ENCODE peak calls at places on chromosomes 16 and 17, in seven cellular contexts. W is NAMALWA, Y is heart right ventricle, K is endothelial cell, N is neural crest cell, O is posterior vena cava, D is psoas muscle. R is an unnamed sample.
A peak's percentile ranks its signal among the peaks of the same experiment; 100 is the strongest.

GRCh38 chr17:49969134-49969759 is at the start of gene DLX4:
- DNase-seq in W (no peak), Y (no peak), K (no peak), N (no peak), O (peak; percentile 89), D (no peak), R (no peak)

GRCh38 chr16:69554495-69554894 is 11.3 kb upstream of the NFAT5 start:
- DNase-seq in W (peak; percentile 45), Y (no peak), K (no peak), N (no peak), O (no peak), D (no peak), R (no peak)

GRCh38 chr17:18368948-18369347 is 5.6 kb upstream of the SHMT1 start:
- DNase-seq in W (no peak), Y (no peak), K (no peak), N (no peak), O (no peak), D (no peak), R (no peak)

GRCh38 chr17:10649602-10650001 is 7.5 kb downstream of the MYH3 start:
- DNase-seq in W (no peak), Y (no peak), K (no peak), N (no peak), O (no peak), D (no peak), R (no peak)

GRCh38 chr17:67829331-67829730 is 4.0 kb downstream of the BPTF start:
- DNase-seq in W (no peak), Y (no peak), K (no peak), N (no peak), O (no peak), D (no peak), R (no peak)

GRCh38 chr17:81928497-81929252 is 1.1 kb upstream of the MAFG start:
- DNase-seq in W (no peak), Y (no peak), K (no peak), N (no peak), O (no peak), D (peak; percentile 63), R (no peak)

GRCh38 chr17:7587831-7588230 is 2.1 kb downstream of the SOX15 start:
- DNase-seq in W (no peak), Y (no peak), K (no peak), N (no peak), O (peak; percentile 84), D (peak; percentile 48), R (no peak)

GRCh38 chr17:79196913-79197312 is 122.3 kb downstream of the ENGASE start:
- DNase-seq in W (no peak), Y (no peak), K (no peak), N (no peak), O (no peak), D (no peak), R (no peak)